ENCODE peak calls at places on chromosomes 13 and 19, in four cellular contexts. Z, X, R and F are unnamed samples.

GRCh38 chr13:24274452-24274971 is 34.9 kb upstream of the C1QTNF9 start:
- DNase-seq in Z (no peak), X (no peak), R (peak; percentile 74), F (peak; percentile 53)

GRCh38 chr19:19062454-19063182 is 1.2 kb upstream of the SLC25A42 start:
- DNase-seq in X (no peak), R (peak; percentile 10), Z (no peak), F (no peak)

GRCh38 chr19:7120499-7120898 is 51.0 kb downstream of the ZNF557 start:
- DNase-seq in X (no peak), R (no peak), Z (no peak), F (no peak)

GRCh38 chr13:38514575-38514974 is 164.9 kb downstream of the UFM1 start:
- DNase-seq in Z (no peak), R (no peak), X (no peak), F (no peak)

GRCh38 chr13:106182404-106182803 is 353.1 kb downstream of the EFNB2 start:
- DNase-seq in Z (no peak), X (no peak), R (no peak), F (no peak)

GRCh38 chr19:3146677-3147100 is 10.9 kb downstream of the GNA15 start:
- DNase-seq in X (peak; percentile 67), Z (no peak), R (peak; percentile 81), F (peak; percentile 80)

GRCh38 chr13:90362718-90363117 is 984.8 kb upstream of the MIR17HG start:
- DNase-seq in Z (no peak), X (no peak), R (no peak), F (no peak)

GRCh38 chr13:98890186-98890585 is 87.7 kb downstream of the DOCK9 start:
- DNase-seq in X (no peak), Z (no peak), R (no peak), F (no peak)

GRCh38 chr13:53920916-53921315 is 892.3 kb downstream of the OLFM4 start:
- DNase-seq in X (no peak), Z (peak; percentile 41), R (peak; percentile 37), F (no peak)

GRCh38 chr19:31316201-31316951 is 32.9 kb downstream of the TSHZ3 start:
- DNase-seq in R (no peak), X (no peak), Z (no peak), F (no peak)
- H3K27ac ChIP-seq in R (peak overlapping the region; percentile 52), X (no peak overlapping the region), Z (no peak overlapping the region), F (no peak overlapping the region)

GRCh38 chr19:9043524-9043923 is 33.3 kb upstream of the MUC16 start:
- DNase-seq in Z (no peak), X (no peak), R (no peak), F (no peak)

GRCh38 chr19:9039728-9040127 is 29.5 kb upstream of the MUC16 start:
- DNase-seq in R (no peak), X (no peak), Z (no peak), F (no peak)

GRCh38 chr19:9041023-9041422 is 30.8 kb upstream of the MUC16 start:
- DNase-seq in Z (no peak), X (no peak), R (no peak), F (no peak)

GRCh38 chr19:9037415-9038062 is 27.3 kb upstream of the MUC16 start:
- DNase-seq in X (no peak), Z (no peak), R (no peak), F (no peak)

GRCh38 chr19:9040131-9040530 is 29.9 kb upstream of the MUC16 start:
- DNase-seq in X (no peak), R (no peak), Z (no peak), F (no peak)
- H3K27ac ChIP-seq in X (no peak overlapping the region), R (no peak overlapping the region), Z (no peak overlapping the region), F (no peak overlapping the region)

DNA sequence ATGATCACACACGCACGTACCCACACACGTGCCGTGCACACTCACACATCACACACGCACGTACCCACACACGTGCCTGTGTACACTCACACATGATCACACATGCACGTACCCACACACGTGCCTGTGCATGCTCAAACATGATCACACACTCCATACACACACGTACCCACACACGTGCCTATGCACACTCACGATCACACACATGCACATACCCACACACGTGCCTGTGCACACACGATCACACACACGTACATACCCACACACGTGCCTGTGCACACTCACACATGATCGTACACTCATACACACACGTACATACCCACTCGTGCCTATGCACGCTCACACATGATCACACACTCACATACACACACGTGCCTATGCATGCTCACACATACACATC is 86.8 kb downstream of the RAB20 start:
- DNase-seq in Z (no peak), R (no peak), X (no peak), F (no peak)
- H3K27ac ChIP-seq in Z (no peak overlapping the region), R (no peak overlapping the region), X (no peak overlapping the region), F (no peak overlapping the region)

GRCh38 chr19:1429750-1430149 is 8.4 kb upstream of the RPS15 start:
- DNase-seq in Z (no peak), X (no peak), R (no peak), F (no peak)
- H3K27ac ChIP-seq in Z (no peak overlapping the region), X (no peak overlapping the region), R (peak overlapping the region; percentile 50), F (no peak overlapping the region)

GRCh38 chr19:13091400-13092161 is 11.1 kb downstream of the LYL1 start:
- DNase-seq in R (no peak), Z (no peak), X (no peak), F (no peak)
- H3K27ac ChIP-seq in R (peak overlapping the region; percentile 86), Z (no peak overlapping the region), X (no peak overlapping the region), F (no peak overlapping the region)

GRCh38 chr13:112970552-112971287 is 1.7 kb downstream of the MCF2L start:
- DNase-seq in Z (peak; percentile 40), R (peak; percentile 20), X (no peak), F (no peak)

GRCh38 chr13:112967666-112968379 is 1.2 kb upstream of the MCF2L start:
- DNase-seq in Z (peak; percentile 33), R (peak; percentile 24), X (no peak), F (no peak)

GRCh38 chr13:112969692-112970338 is 801 bp downstream of the MCF2L start:
- DNase-seq in Z (peak; percentile 20), R (no peak), X (no peak), F (no peak)

GRCh38 chr13:112968380-112968909 is 569 bp upstream of the MCF2L start:
- DNase-seq in Z (peak; percentile 87), R (peak; percentile 78), X (peak; percentile 34), F (peak; percentile 63)

GRCh38 chr13:112968910-112969691 is at the start of gene MCF2L:
- DNase-seq in Z (peak; percentile 84), R (peak; percentile 63), X (peak; percentile 63), F (peak; percentile 59)
- H3K27ac ChIP-seq in Z (peak within 1 kb of the TSS; percentile 89), R (peak within 1 kb of the TSS; percentile 84), X (peak within 1 kb of the TSS; percentile 72), F (peak within 1 kb of the TSS; percentile 64)